ENCODE peak calls at places on chromosomes 16 and 17, in six cellular contexts. K, Y, P, J, R and F are unnamed samples.
A peak's percentile ranks its signal among the peaks of the same experiment; 100 is the strongest.

GRCh38 chr17:37019117-37019744 is 70.5 kb downstream of the AATF start:
- DNase-seq in K (no peak), Y (no peak), P (peak; percentile 6), J (no peak), R (no peak), F (no peak)

GRCh38 chr16:1145383-1146100 is 7.4 kb upstream of the CACNA1H start:
- DNase-seq in K (no peak), Y (no peak), P (peak; percentile 81), J (no peak), R (no peak), F (no peak)

GRCh38 chr17:43549496-43549895 is 3.4 kb upstream of the ETV4 start:
- DNase-seq in K (no peak), Y (no peak), P (no peak), J (no peak), R (no peak), F (no peak)

GRCh38 chr17:48624544-48625501 is 1.3 kb downstream of the HOXB9 start:
- DNase-seq in K (peak; percentile 74), Y (no peak), P (peak; percentile 65), J (peak; percentile 53), R (no peak), F (no peak)

GRCh38 chr16:82995927-82996441 is 369.2 kb downstream of the CDH13 start:
- DNase-seq in K (no peak), Y (peak; percentile 32), P (no peak), J (peak; percentile 48), R (no peak), F (no peak)

GRCh38 chr16:57185446-57185944 is 344 bp downstream of the PSME3IP1 start:
- DNase-seq in K (no peak), Y (no peak), P (peak; percentile 67), J (peak; percentile 24), R (no peak), F (no peak)

GRCh38 chr16:974606-975312 is 4.0 kb upstream of the LMF1 start:
- DNase-seq in K (no peak), Y (no peak), P (no peak), J (no peak), R (peak; percentile 72), F (no peak)

GRCh38 chr17:29394761-29395160 is 4.6 kb downstream of the TAOK1 start:
- DNase-seq in K (no peak), Y (no peak), P (no peak), J (no peak), R (no peak), F (no peak)

GRCh38 chr17:3792481-3792880 is 8.5 kb downstream of the ITGAE start:
- DNase-seq in K (no peak), Y (no peak), P (no peak), J (no peak), R (peak; percentile 67), F (no peak)

GRCh38 chr17:15651001-15651582 is 31.6 kb upstream of the FBXW10B start:
- DNase-seq in K (no peak), Y (no peak), P (no peak), J (no peak), R (peak; percentile 17), F (no peak)

GRCh38 chr16:21608647-21609328 is 9.4 kb downstream of the METTL9 start:
- DNase-seq in K (no peak), Y (no peak), P (peak; percentile 36), J (no peak), R (no peak), F (no peak)

GRCh38 chr16:1941162-1941923 is 1.7 kb downstream of the MSRB1 start:
- DNase-seq in K (no peak), Y (no peak), P (peak; percentile 58), J (no peak), R (no peak), F (peak; percentile 40)

GRCh38 chr16:68062910-68063393 is 22.2 kb upstream of the NFATC3 start:
- DNase-seq in K (no peak), Y (no peak), P (no peak), J (no peak), R (no peak), F (no peak)

GRCh38 chr16:78436846-78437245 is 337.4 kb downstream of the WWOX start:
- DNase-seq in K (no peak), Y (no peak), P (no peak), J (no peak), R (no peak), F (no peak)

GRCh38 chr17:4739122-4740024 is at the start of the genes CXCL16 and ZMYND15:
- DNase-seq in K (peak; percentile 75), Y (no peak), P (peak; percentile 61), J (peak; percentile 46), R (no peak), F (no peak)

GRCh38 chr16:30004811-30005242 is 6.0 kb downstream of the DOC2A start:
- DNase-seq in K (no peak), Y (no peak), P (no peak), J (no peak), R (no peak), F (peak; percentile 60)

GRCh38 chr17:81103379-81103778 is 61.9 kb upstream of the PVALEF start:
- DNase-seq in K (no peak), Y (no peak), P (no peak), J (no peak), R (no peak), F (no peak)

GRCh38 chr17:15503731-15504130 is 36.3 kb upstream of the CDRT4 start:
- DNase-seq in K (no peak), Y (no peak), P (no peak), J (no peak), R (no peak), F (no peak)